ENCODE peak calls at places on chromosomes 4 and X, in eight cellular contexts. A, J, H, S, Y, U, B and R are unnamed samples.

GRCh38 chr4:2962099-2962455 is 1.1 kb downstream of the NOP14 start:
- DNase-seq in S (no peak), U (no peak), J (no peak), B (no peak), H (no peak), A (no peak), Y (no peak), R (no peak)

GRCh38 chrX:127708155-127708554 is 344.0 kb downstream of the ACTRT1 start:
- DNase-seq in U (no peak), B (no peak), S (no peak), H (no peak), Y (no peak), A (no peak), J (no peak), R (peak; percentile 0)

GRCh38 chrX:108123591-108124366 is 32.2 kb downstream of the ATG4A start:
- DNase-seq in S (no peak), H (no peak), A (no peak), Y (no peak), B (no peak), U (no peak), J (no peak), R (no peak)

GRCh38 chr4:150090836-150091235 is 12.6 kb downstream of the DCLK2 start:
- DNase-seq in Y (no peak), B (no peak), S (no peak), U (no peak), H (no peak), J (no peak), A (peak; percentile 40), R (no peak)

GRCh38 chr4:2545321-2546013 is 9.0 kb downstream of the FAM193A start:
- DNase-seq in S (no peak), H (no peak), U (no peak), A (no peak), Y (no peak), B (no peak), J (no peak), R (no peak)

GRCh38 chr4:52051213-52051614 is at the start of gene SPATA18:
- DNase-seq in Y (peak; percentile 24), B (no peak), H (no peak), A (no peak), U (no peak), S (peak; percentile 19), J (no peak), R (no peak)

GRCh38 chr4:183733181-183733580 is 74.1 kb downstream of the TRAPPC11 start:
- DNase-seq in H (no peak), A (no peak), S (no peak), Y (no peak), U (no peak), J (no peak), B (no peak), R (no peak)

GRCh38 chrX:71095971-71096701 is 485 bp downstream of the FOXO4 start:
- DNase-seq in H (no peak), U (peak; percentile 80), B (no peak), J (no peak), Y (no peak), A (no peak), S (peak; percentile 24), R (peak; percentile 34)

GRCh38 chrX:139877710-139878414 is 55.0 kb downstream of the ATP11C start:
- DNase-seq in B (no peak), U (no peak), Y (no peak), J (no peak), S (no peak), A (no peak), H (no peak), R (no peak)

GRCh38 chrX:133493366-133493765 is 78.1 kb upstream of the GPC4 start:
- DNase-seq in H (no peak), U (no peak), S (no peak), Y (no peak), J (no peak), A (no peak), B (no peak), R (no peak)

GRCh38 chr4:154781126-154781982 is at the start of gene RBM46:
- DNase-seq in Y (no peak), B (no peak), H (no peak), S (peak; percentile 39), J (no peak), A (no peak), U (no peak), R (no peak)

GRCh38 chr4:64713256-64713840 is 304.1 kb upstream of the TECRL start:
- DNase-seq in B (peak; percentile 0), J (no peak), S (no peak), Y (no peak), A (no peak), H (no peak), U (no peak), R (peak; percentile 26)

GRCh38 chr4:139691-140090 is 15.4 kb downstream of the ZNF718 start:
- DNase-seq in J (no peak), B (no peak), H (no peak), S (no peak), Y (no peak), A (no peak), U (no peak), R (no peak)

GRCh38 chr4:96146686-96147085 is 306.8 kb downstream of the PDHA2 start:
- DNase-seq in B (no peak), U (no peak), A (no peak), H (no peak), S (no peak), Y (no peak), J (no peak), R (no peak)

GRCh38 chr4:113012776-113013175 is 36.7 kb upstream of the ANK2 start:
- DNase-seq in S (no peak), B (no peak), H (no peak), Y (no peak), A (peak; percentile 18), U (no peak), J (no peak), R (no peak)

GRCh38 chr4:183342541-183343533 is 20.6 kb upstream of the CLDN24 start:
- DNase-seq in U (peak; percentile 65), S (no peak), H (no peak), J (no peak), Y (no peak), B (no peak), A (no peak), R (no peak)

GRCh38 chr4:70831293-70831692 is 8.4 kb downstream of the GRSF1 start:
- DNase-seq in U (no peak), Y (no peak), S (no peak), H (no peak), B (no peak), J (no peak), A (no peak), R (no peak)

GRCh38 chrX:254630-255215 is 26.5 kb upstream of the PLCXD1 start:
- DNase-seq in A (no peak), S (no peak), Y (no peak), J (no peak), H (no peak), U (peak; percentile 8), B (no peak), R (no peak)

GRCh38 chrX:112834016-112834855 is 6.4 kb downstream of the AMOT start:
- DNase-seq in A (peak; percentile 93), U (no peak), Y (no peak), B (no peak), S (no peak), J (no peak), H (no peak), R (no peak)

GRCh38 chr4:4590496-4590895 is 48.6 kb upstream of the STX18 start:
- DNase-seq in S (no peak), U (no peak), J (no peak), H (no peak), A (no peak), B (no peak), Y (no peak), R (no peak)

GRCh38 chrX:108699368-108699767 is 37.0 kb downstream of the IRS4 start:
- DNase-seq in H (no peak), J (no peak), Y (no peak), B (peak; percentile 30), A (peak; percentile 8), S (no peak), U (no peak), R (peak; percentile 62)

GRCh38 chr4:27759621-27760020 is 899.0 kb downstream of the STIM2 start:
- DNase-seq in A (no peak), B (no peak), U (no peak), S (no peak), Y (no peak), H (no peak), J (no peak), R (no peak)